ENCODE peak calls at places on chromosome 20, in six cellular contexts. C is suprapubic skin; J is gastrocnemius medialis; B is fibroblast of mammary gland; K is stimulated activated CD8-positive, alpha-beta memory T cell treated with anti-CD3 and anti-CD28 coated beads, Interleukin-2, amount 100 ng/mL, for 48 hours; A is germinal center. E is an unnamed sample.

GRCh38 chr20:2816583-2817340 is 598 bp downstream of the TMEM239 start:
- DNase-seq in C (no peak), J (no peak), B (no peak), K (no peak), A (no peak), E (no peak)

GRCh38 chr20:37202267-37202943 is 23.1 kb upstream of the MROH8 start:
- DNase-seq in C (no peak), J (no peak), B (peak), K (no peak), A (peak), E (no peak)

GRCh38 chr20:46348231-46348803 is 40.0 kb upstream of the CDH22 start:
- DNase-seq in C (no peak), J (no peak), B (peak), K (no peak), A (no peak), E (no peak)

GRCh38 chr20:37576911-37577310 is 49.2 kb upstream of the BLCAP start:
- DNase-seq in C (no peak), J (no peak), B (no peak), K (no peak), A (no peak), E (no peak)

GRCh38 chr20:4813839-4814695 is 92.4 kb downstream of the PRND start:
- DNase-seq in C (peak), J (no peak), B (no peak), K (no peak), A (peak), E (peak)

GRCh38 chr20:53428997-53429396 is 164.6 kb downstream of the ZNF217 start:
- DNase-seq in C (no peak), J (no peak), B (no peak), K (no peak), A (no peak), E (no peak)

GRCh38 chr20:33392016-33392415 is 9.3 kb downstream of the CDK5RAP1 start:
- DNase-seq in C (no peak), J (no peak), B (peak), K (no peak), A (no peak), E (no peak)

GRCh38 chr20:37545516-37545915 is 17.8 kb upstream of the BLCAP start:
- DNase-seq in C (no peak), J (no peak), B (no peak), K (no peak), A (no peak), E (no peak)

GRCh38 chr20:3228750-3229032 is 10.3 kb downstream of the SLC4A11 start:
- DNase-seq in C (no peak), J (no peak), B (no peak), K (no peak), A (no peak), E (peak)

GRCh38 chr20:10603971-10604864 is 69.6 kb downstream of the JAG1 start:
- DNase-seq in C (peak), J (peak), B (peak), K (no peak), A (no peak), E (no peak)

GRCh38 chr20:64148581-64148980 is 15.7 kb upstream of the MYT1 start:
- DNase-seq in C (peak), J (no peak), B (no peak), K (no peak), A (no peak), E (no peak)

GRCh38 chr20:61252601-61253263 is 671 bp downstream of the CDH4 start:
- DNase-seq in C (no peak), J (no peak), B (no peak), K (no peak), A (no peak), E (no peak)

GRCh38 chr20:46757754-46758678 is 48.6 kb downstream of the SLC2A10 start:
- DNase-seq in C (no peak), J (no peak), B (peak), K (peak), A (peak), E (peak)

GRCh38 chr20:63695419-63696310 is 787 bp upstream of the TNFRSF6B start:
- DNase-seq in C (peak), J (no peak), B (no peak), K (no peak), A (no peak), E (peak)

GRCh38 chr20:7775072-7775471 is 165.2 kb downstream of the HAO1 start:
- DNase-seq in C (no peak), J (no peak), B (peak), K (no peak), A (no peak), E (no peak)

GRCh38 chr20:62496525-62497218 is 20.9 kb upstream of the GATA5 start:
- DNase-seq in C (no peak), J (no peak), B (no peak), K (peak), A (peak), E (peak)

GRCh38 chr20:59661621-59662020 is 57.3 kb downstream of the PHACTR3 start:
- DNase-seq in C (no peak), J (no peak), B (no peak), K (no peak), A (no peak), E (no peak)

GRCh38 chr20:53165452-53165851 is 193.3 kb downstream of the TSHZ2 start:
- DNase-seq in C (no peak), J (no peak), B (no peak), K (no peak), A (no peak), E (no peak)

GRCh38 chr20:32678948-32679347 is 5.2 kb upstream of the C20orf203 start:
- DNase-seq in C (no peak), J (peak), B (peak), K (no peak), A (no peak), E (no peak)

GRCh38 chr20:51118216-51118615 is 95.3 kb upstream of the KCNG1 start:
- DNase-seq in C (no peak), J (no peak), B (no peak), K (no peak), A (no peak), E (no peak)

GRCh38 chr20:49938173-49939163 is 2.3 kb downstream of the RNF114 start:
- DNase-seq in C (peak), J (peak), B (peak), K (no peak), A (no peak), E (no peak)

GRCh38 chr20:49957487-49957938 is 21.3 kb downstream of the RNF114 start:
- DNase-seq in C (no peak), J (no peak), B (no peak), K (no peak), A (no peak), E (no peak)

GRCh38 chr20:62141397-62142251 is 1.6 kb downstream of the PSMA7 start:
- DNase-seq in C (no peak), J (peak), B (peak), K (no peak), A (no peak), E (no peak)

GRCh38 chr20:63091901-63092659 is 85.3 kb upstream of the BHLHE23 start:
- DNase-seq in C (peak), J (peak), B (no peak), K (no peak), A (no peak), E (no peak)

GRCh38 chr20:35902545-35902941 is 51.8 kb downstream of the SCAND1 start:
- DNase-seq in C (no peak), J (no peak), B (no peak), K (no peak), A (no peak), E (no peak)

GRCh38 chr20:20710847-20711315 is 1.6 kb downstream of the RALGAPA2 start:
- DNase-seq in C (no peak), J (peak), B (no peak), K (no peak), A (no peak), E (no peak)